ENCODE peak calls at places on chromosomes 11 and 22, in four cellular contexts. B, O, U and A are unnamed samples.

GRCh38 chr11:83574516-83574915 is 288.3 kb upstream of the CCDC90B start:
- DNase-seq in B (no peak), O (no peak), U (no peak), A (no peak)

GRCh38 chr11:117883063-117883462 is 6.6 kb upstream of the FXYD6 start:
- DNase-seq in B (no peak), O (no peak), U (no peak), A (no peak)

GRCh38 chr22:27641049-27641790 is 160.3 kb downstream of the MN1 start:
- DNase-seq in B (no peak), O (no peak), U (no peak), A (no peak)

GRCh38 chr11:2750101-2750509 is 50.3 kb upstream of the KCNQ1OT1 start:
- DNase-seq in B (no peak), O (no peak), U (no peak), A (no peak)

GRCh38 chr22:26579331-26579886 is 10.5 kb downstream of the TPST2 start:
- DNase-seq in B (no peak), O (no peak), U (no peak), A (peak)

GRCh38 chr11:106794058-106794457 is 224.2 kb downstream of the GUCY1A2 start:
- DNase-seq in B (no peak), O (no peak), U (no peak), A (no peak)

GRCh38 chr11:66598993-66599392 is 6.0 kb downstream of the CCS start:
- DNase-seq in B (no peak), O (no peak), U (no peak), A (no peak)

GRCh38 chr11:34185926-34186841 is 80.8 kb downstream of the NAT10 start:
- DNase-seq in B (no peak), O (no peak), U (peak), A (no peak)

GRCh38 chr11:60482361-60482760 is 10.2 kb upstream of the MS4A12 start:
- DNase-seq in B (no peak), O (no peak), U (no peak), A (no peak)

GRCh38 chr11:92285776-92286175 is 61.2 kb downstream of the FAT3 start:
- DNase-seq in B (no peak), O (no peak), U (no peak), A (no peak)

GRCh38 chr22:35631597-35631996 is 14.5 kb upstream of the MB start:
- DNase-seq in B (peak), O (peak), U (peak), A (no peak)

GRCh38 chr22:39654959-39655579 is 84.5 kb downstream of the CACNA1I start:
- DNase-seq in B (peak), O (no peak), U (no peak), A (no peak)

GRCh38 chr11:17760102-17761029 is 25.8 kb downstream of the KCNC1 start:
- DNase-seq in B (peak), O (peak), U (peak), A (peak)

GRCh38 chr11:126790550-126790981 is 210.0 kb downstream of the KIRREL3 start:
- DNase-seq in B (no peak), O (no peak), U (no peak), A (no peak)

GRCh38 chr11:69205929-69206612 is 50.3 kb downstream of the SMIM38 start:
- DNase-seq in B (no peak), O (no peak), U (no peak), A (no peak)
- TF ChIP-seq BRCA1 in B (no peak), O (no peak), U (no peak), A (no peak)

GRCh38 chr11:46551261-46551660 is 42.6 kb downstream of the AMBRA1 start:
- DNase-seq in B (no peak), O (no peak), U (no peak), A (no peak)

GRCh38 chr11:46553746-46554204 is 40.0 kb downstream of the AMBRA1 start:
- DNase-seq in B (peak), O (peak), U (no peak), A (no peak)

GRCh38 chr11:46557684-46558151 is 36.1 kb downstream of the AMBRA1 start:
- DNase-seq in B (peak), O (peak), U (no peak), A (no peak)

GRCh38 chr11:46555269-46556054 is 38.4 kb downstream of the AMBRA1 start:
- DNase-seq in B (no peak), O (no peak), U (no peak), A (peak)

GRCh38 chr11:46554205-46555162 is 39.3 kb downstream of the AMBRA1 start:
- DNase-seq in B (no peak), O (peak), U (no peak), A (no peak)
- TF ChIP-seq BRCA1 in B (no peak), O (no peak), U (no peak), A (no peak)

GRCh38 chr22:18034076-18034475 is 9.7 kb upstream of the MICAL3 start:
- DNase-seq in B (no peak), O (no peak), U (no peak), A (no peak)

GRCh38 chr22:18032455-18033101 is 8.2 kb upstream of the MICAL3 start:
- DNase-seq in B (no peak), O (no peak), U (no peak), A (no peak)

GRCh38 chr22:18031670-18032454 is 7.5 kb upstream of the MICAL3 start:
- DNase-seq in B (no peak), O (no peak), U (no peak), A (no peak)

GRCh38 chr22:18033204-18033998 is 9.0 kb upstream of the MICAL3 start:
- DNase-seq in B (no peak), O (no peak), U (no peak), A (no peak)

GRCh38 chr22:18035740-18036139 is 11.4 kb upstream of the MICAL3 start:
- DNase-seq in B (no peak), O (peak), U (no peak), A (no peak)
- TF ChIP-seq BRCA1 in B (no peak), O (no peak), U (no peak), A (no peak)

DNA sequence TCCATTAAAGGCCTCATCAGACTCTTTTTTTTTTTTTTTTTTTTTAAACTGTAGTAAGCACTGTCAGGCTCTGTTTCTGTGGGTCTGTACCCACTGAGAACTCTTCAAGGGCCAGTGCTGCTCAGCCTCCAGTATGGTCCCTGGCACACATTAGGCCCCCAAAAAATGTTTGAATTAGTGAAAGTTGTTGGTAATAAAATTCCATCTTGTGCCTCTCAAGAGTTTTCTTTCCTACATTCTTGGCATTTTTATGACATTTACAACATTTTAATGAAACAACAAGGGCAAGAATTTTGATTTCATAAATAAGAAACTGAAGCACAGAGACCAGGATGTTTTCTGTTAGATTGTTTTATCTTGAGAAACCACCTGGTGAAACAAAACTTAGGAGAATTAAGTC is 104.3 kb downstream of the TEAD1 start:
- DNase-seq in B (no peak), O (no peak), U (no peak), A (no peak)
- TF ChIP-seq BRCA1 in B (no peak), O (no peak), U (no peak), A (no peak)

DNA sequence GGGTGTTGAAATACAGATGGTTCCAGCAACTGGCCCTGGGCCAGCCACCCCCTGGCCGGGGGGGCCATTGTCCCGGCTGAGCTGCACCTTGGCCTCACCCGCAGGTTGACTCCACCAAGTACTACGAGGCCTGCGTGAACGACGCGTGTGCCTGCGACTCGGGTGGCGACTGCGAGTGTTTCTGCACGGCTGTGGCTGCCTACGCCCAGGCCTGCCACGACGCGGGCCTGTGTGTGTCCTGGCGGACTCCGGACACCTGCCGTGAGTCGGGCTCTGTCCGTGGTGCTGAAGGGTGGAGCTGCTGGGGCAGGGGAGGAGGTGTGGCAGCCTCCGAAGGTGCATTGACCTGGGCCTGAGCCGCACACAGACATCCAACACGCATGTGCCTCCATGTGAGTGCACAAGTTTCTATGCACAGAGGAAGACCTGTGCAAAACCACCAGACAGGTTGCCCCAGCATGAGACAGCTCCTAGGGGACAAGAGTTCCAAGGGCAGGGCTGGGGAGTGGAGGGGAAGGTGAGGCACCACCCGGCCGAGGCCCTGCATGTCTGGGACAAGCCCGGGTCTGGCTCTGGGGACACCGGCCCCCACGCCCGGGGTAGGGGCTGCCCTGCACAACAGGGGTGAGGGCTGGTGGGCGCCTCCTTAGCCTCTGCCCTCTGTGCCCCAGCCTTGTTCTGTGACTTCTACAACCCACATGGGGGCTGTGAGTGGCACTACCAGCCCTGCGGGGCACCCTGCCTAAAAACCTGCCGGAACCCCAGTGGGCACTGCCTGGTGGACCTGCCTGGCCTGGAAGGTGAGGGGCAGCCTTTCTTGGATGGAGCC is 16.1 kb downstream of the MUC5B start:
- DNase-seq in B (peak), O (peak), U (peak), A (no peak)
- TF ChIP-seq BRCA1 in B (no peak), O (peak), U (no peak), A (no peak)

GRCh38 chr11:19290356-19290755 is 49.6 kb upstream of the E2F8 start:
- DNase-seq in B (no peak), O (no peak), U (no peak), A (no peak)
- TF ChIP-seq BRCA1 in B (no peak), O (no peak), U (no peak), A (no peak)

DNA sequence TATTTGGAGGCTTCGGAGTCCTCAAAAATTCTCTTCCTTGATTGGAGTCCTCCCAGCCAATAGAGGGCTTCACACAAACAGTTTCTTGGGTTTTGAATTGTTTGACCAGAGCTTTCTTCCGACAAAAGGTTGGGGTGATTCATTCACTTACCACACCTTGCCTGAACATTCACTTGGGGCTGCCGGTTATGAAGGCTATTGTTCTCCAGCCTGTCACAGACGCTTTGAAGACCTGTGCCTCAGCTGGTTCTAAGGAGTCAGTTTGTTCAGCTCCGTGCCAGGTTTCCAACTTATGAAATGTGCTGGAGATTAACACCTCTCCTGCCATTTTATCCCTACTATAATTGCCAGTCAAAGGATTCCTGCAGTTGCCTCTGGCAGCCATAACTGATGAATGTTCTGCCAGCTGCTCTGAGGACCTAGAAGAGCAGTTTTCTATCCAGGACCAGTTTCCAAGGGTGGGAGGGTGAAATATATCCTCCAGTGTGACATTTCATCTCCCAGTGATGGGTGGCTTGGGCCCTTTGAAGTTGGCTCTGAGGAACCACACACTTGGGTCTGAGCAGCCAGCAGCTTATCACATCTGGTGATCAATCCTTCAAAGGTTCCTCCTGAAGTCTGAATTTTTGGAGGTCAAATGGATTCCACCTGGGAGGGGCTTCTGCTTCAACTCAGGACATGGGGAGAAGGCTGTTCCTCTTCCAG is 31.4 kb downstream of the LIMK2 start:
- DNase-seq in B (no peak), O (no peak), U (no peak), A (no peak)
- TF ChIP-seq BRCA1 in B (no peak), O (no peak), U (no peak), A (no peak)